ENCODE peak calls at places on chromosomes 2 and 18, in five cellular contexts. One of them, this sample, is unnamed.

GRCh38 chr2:40450066-40450841 is 1.6 kb downstream of the SLC8A1 start:
- DNase-seq in C1 segment of cervical spinal cord: no peak
- DNase-seq in stimulated activated CD4-positive, alpha-beta T cell treated with anti-CD3 and anti-CD28 coated beads, Interleukin-15, amount 100 ng/mL, for 24 hours: no peak
- DNase-seq in AG08395: peak; percentile 13
- DNase-seq in ovary: peak; percentile 33
- DNase-seq in this sample: peak; percentile 27

GRCh38 chr18:12406376-12407111 is 1.2 kb upstream of the PRELID3A start:
- DNase-seq in C1 segment of cervical spinal cord: no peak
- DNase-seq in stimulated activated CD4-positive, alpha-beta T cell treated with anti-CD3 and anti-CD28 coated beads, Interleukin-15, amount 100 ng/mL, for 24 hours: no peak
- DNase-seq in AG08395: no peak
- DNase-seq in ovary: peak; percentile 34
- DNase-seq in this sample: no peak

GRCh38 chr2:53257287-53257686 is 510.3 kb upstream of the CHAC2 start:
- DNase-seq in C1 segment of cervical spinal cord: no peak
- DNase-seq in stimulated activated CD4-positive, alpha-beta T cell treated with anti-CD3 and anti-CD28 coated beads, Interleukin-15, amount 100 ng/mL, for 24 hours: no peak
- DNase-seq in AG08395: no peak
- DNase-seq in ovary: no peak
- DNase-seq in this sample: no peak

GRCh38 chr2:237726401-237726830 is 72.2 kb upstream of the RBM44 start:
- DNase-seq in C1 segment of cervical spinal cord: no peak
- DNase-seq in stimulated activated CD4-positive, alpha-beta T cell treated with anti-CD3 and anti-CD28 coated beads, Interleukin-15, amount 100 ng/mL, for 24 hours: no peak
- DNase-seq in AG08395: no peak
- DNase-seq in ovary: no peak
- DNase-seq in this sample: no peak

GRCh38 chr2:47271054-47272000 is 116.2 kb upstream of the STPG4 start:
- DNase-seq in C1 segment of cervical spinal cord: no peak
- DNase-seq in stimulated activated CD4-positive, alpha-beta T cell treated with anti-CD3 and anti-CD28 coated beads, Interleukin-15, amount 100 ng/mL, for 24 hours: no peak
- DNase-seq in AG08395: no peak
- DNase-seq in ovary: no peak
- DNase-seq in this sample: no peak

GRCh38 chr18:22335644-22336275 is 82.0 kb downstream of the CTAGE1 start:
- DNase-seq in C1 segment of cervical spinal cord: no peak
- DNase-seq in stimulated activated CD4-positive, alpha-beta T cell treated with anti-CD3 and anti-CD28 coated beads, Interleukin-15, amount 100 ng/mL, for 24 hours: no peak
- DNase-seq in AG08395: no peak
- DNase-seq in ovary: no peak
- DNase-seq in this sample: no peak

GRCh38 chr2:215499330-215499729 is 63.5 kb upstream of the FN1 start:
- DNase-seq in C1 segment of cervical spinal cord: no peak
- DNase-seq in stimulated activated CD4-positive, alpha-beta T cell treated with anti-CD3 and anti-CD28 coated beads, Interleukin-15, amount 100 ng/mL, for 24 hours: no peak
- DNase-seq in AG08395: peak; percentile 18
- DNase-seq in ovary: no peak
- DNase-seq in this sample: no peak

GRCh38 chr18:37778417-37779165 is 213.0 kb upstream of the CELF4 start:
- DNase-seq in C1 segment of cervical spinal cord: peak; percentile 74
- DNase-seq in stimulated activated CD4-positive, alpha-beta T cell treated with anti-CD3 and anti-CD28 coated beads, Interleukin-15, amount 100 ng/mL, for 24 hours: peak; percentile 61
- DNase-seq in AG08395: peak; percentile 33
- DNase-seq in ovary: peak; percentile 47
- DNase-seq in this sample: no peak

GRCh38 chr2:217338306-217338916 is 478.5 kb upstream of the TNP1 start:
- DNase-seq in C1 segment of cervical spinal cord: no peak
- DNase-seq in stimulated activated CD4-positive, alpha-beta T cell treated with anti-CD3 and anti-CD28 coated beads, Interleukin-15, amount 100 ng/mL, for 24 hours: no peak
- DNase-seq in AG08395: peak; percentile 79
- DNase-seq in ovary: no peak
- DNase-seq in this sample: peak; percentile 68

GRCh38 chr2:11842324-11842723 is 95.9 kb downstream of the LPIN1 start:
- DNase-seq in C1 segment of cervical spinal cord: no peak
- DNase-seq in stimulated activated CD4-positive, alpha-beta T cell treated with anti-CD3 and anti-CD28 coated beads, Interleukin-15, amount 100 ng/mL, for 24 hours: no peak
- DNase-seq in AG08395: no peak
- DNase-seq in ovary: no peak
- DNase-seq in this sample: no peak

GRCh38 chr2:126761981-126762878 is 106.3 kb downstream of the GYPC start:
- DNase-seq in C1 segment of cervical spinal cord: no peak
- DNase-seq in stimulated activated CD4-positive, alpha-beta T cell treated with anti-CD3 and anti-CD28 coated beads, Interleukin-15, amount 100 ng/mL, for 24 hours: peak; percentile 52
- DNase-seq in AG08395: no peak
- DNase-seq in ovary: no peak
- DNase-seq in this sample: no peak

GRCh38 chr2:72051971-72052505 is 95.6 kb downstream of the CYP26B1 start:
- DNase-seq in C1 segment of cervical spinal cord: no peak
- DNase-seq in stimulated activated CD4-positive, alpha-beta T cell treated with anti-CD3 and anti-CD28 coated beads, Interleukin-15, amount 100 ng/mL, for 24 hours: no peak
- DNase-seq in AG08395: no peak
- DNase-seq in ovary: no peak
- DNase-seq in this sample: no peak

GRCh38 chr2:53641290-53641689 is 126.3 kb upstream of the CHAC2 start:
- DNase-seq in C1 segment of cervical spinal cord: no peak
- DNase-seq in stimulated activated CD4-positive, alpha-beta T cell treated with anti-CD3 and anti-CD28 coated beads, Interleukin-15, amount 100 ng/mL, for 24 hours: no peak
- DNase-seq in AG08395: no peak
- DNase-seq in ovary: no peak
- DNase-seq in this sample: no peak

GRCh38 chr2:226868331-226868730 is 32.5 kb downstream of the RHBDD1 start:
- DNase-seq in C1 segment of cervical spinal cord: no peak
- DNase-seq in stimulated activated CD4-positive, alpha-beta T cell treated with anti-CD3 and anti-CD28 coated beads, Interleukin-15, amount 100 ng/mL, for 24 hours: no peak
- DNase-seq in AG08395: no peak
- DNase-seq in ovary: no peak
- DNase-seq in this sample: no peak

GRCh38 chr2:129484999-129485398 is 494.5 kb upstream of the RAB6C start:
- DNase-seq in C1 segment of cervical spinal cord: no peak
- DNase-seq in stimulated activated CD4-positive, alpha-beta T cell treated with anti-CD3 and anti-CD28 coated beads, Interleukin-15, amount 100 ng/mL, for 24 hours: no peak
- DNase-seq in AG08395: no peak
- DNase-seq in ovary: no peak
- DNase-seq in this sample: no peak